ENCODE peak calls at places on chromosomes 12 and 14, in four cellular contexts. R, Q, H and U are unnamed samples.

GRCh38 chr12:106760184-106760531 is 14.3 kb upstream of the RIC8B start:
- DNase-seq in R (no peak), Q (peak; percentile 14), H (no peak), U (no peak)

GRCh38 chr12:70664463-70664862 is 27.2 kb upstream of the PTPRB start:
- DNase-seq in R (no peak), Q (no peak), H (no peak), U (peak; percentile 83)

GRCh38 chr12:16165506-16165905 is 112.0 kb downstream of the SLC15A5 start:
- DNase-seq in R (peak; percentile 53), Q (no peak), H (peak; percentile 56), U (peak; percentile 24)

GRCh38 chr12:50603817-50604639 is 99.2 kb downstream of the DIP2B start:
- DNase-seq in R (no peak), Q (no peak), H (no peak), U (peak; percentile 15)

GRCh38 chr14:49768301-49769121 is 558 bp downstream of the KLHDC2 start:
- DNase-seq in R (peak; percentile 61), Q (peak; percentile 81), H (peak; percentile 5), U (peak; percentile 77)

GRCh38 chr12:120266180-120266535 is 628 bp upstream of the PXN start:
- DNase-seq in R (no peak), Q (no peak), H (no peak), U (no peak)

GRCh38 chr12:1616233-1617066 is 12.6 kb upstream of the WNT5B start:
- DNase-seq in R (no peak), Q (no peak), H (no peak), U (peak; percentile 68)

GRCh38 chr14:31336646-31337045 is 83.7 kb downstream of the HEATR5A start:
- DNase-seq in R (no peak), Q (no peak), H (no peak), U (peak; percentile 2)

GRCh38 chr12:95658386-95658785 is 107.1 kb upstream of the USP44 start:
- DNase-seq in R (no peak), Q (no peak), H (no peak), U (no peak)

GRCh38 chr12:57280234-57281062 is 29.5 kb upstream of the STAC3 start:
- DNase-seq in R (peak; percentile 65), Q (peak; percentile 75), H (no peak), U (peak; percentile 90)

GRCh38 chr12:53225635-53226424 is 6.2 kb downstream of the RARG start:
- DNase-seq in R (no peak), Q (no peak), H (no peak), U (no peak)

GRCh38 chr14:101506211-101506920 is 54.9 kb upstream of the DIO3 start:
- DNase-seq in R (no peak), Q (no peak), H (no peak), U (no peak)

GRCh38 chr12:25755681-25756260 is 202.7 kb upstream of the LMNTD1 start:
- DNase-seq in R (no peak), Q (no peak), H (no peak), U (no peak)

GRCh38 chr14:57729208-57730187 is 136.4 kb downstream of the SLC35F4 start:
- DNase-seq in R (no peak), Q (no peak), H (no peak), U (no peak)

GRCh38 chr12:21713138-21713537 is 55.5 kb upstream of the LDHB start:
- DNase-seq in R (no peak), Q (no peak), H (no peak), U (no peak)

GRCh38 chr12:106109168-106109910 is 29.4 kb downstream of the NUAK1 start:
- DNase-seq in R (no peak), Q (no peak), H (no peak), U (no peak)

GRCh38 chr12:9332564-9332963 is 124.4 kb upstream of the PZP start:
- DNase-seq in R (no peak), Q (no peak), H (no peak), U (no peak)

GRCh38 chr12:7131502-7131866 is 1.3 kb downstream of the CLSTN3 start:
- DNase-seq in R (no peak), Q (peak; percentile 29), H (no peak), U (no peak)

GRCh38 chr12:19031032-19031431 is 98.5 kb upstream of the PLEKHA5 start:
- DNase-seq in R (no peak), Q (no peak), H (no peak), U (peak; percentile 96)

GRCh38 chr12:124310178-124310577 is 15.3 kb downstream of the RFLNA start:
- DNase-seq in R (no peak), Q (no peak), H (no peak), U (no peak)

GRCh38 chr12:107396991-107397390 is 288.6 kb upstream of the PWP1 start:
- DNase-seq in R (no peak), Q (no peak), H (no peak), U (no peak)

GRCh38 chr14:101072945-101073597 is 169.5 kb upstream of the RTL1 start:
- DNase-seq in R (peak; percentile 67), Q (no peak), H (peak; percentile 35), U (peak; percentile 97)

GRCh38 chr12:108666326-108666995 is 32.8 kb upstream of the SELPLG start:
- DNase-seq in R (peak; percentile 43), Q (no peak), H (no peak), U (peak; percentile 46)